ENCODE peak calls at places on chromosome 3, in five cellular contexts. S is stimulated activated naive CD4-positive, alpha-beta T cell treated with Interleukin-2 at 50 U/mL for 16 hours; J is mesothelial cell of epicardium; G is HEK293T; O is PC-9. Y is an unnamed sample.

GRCh38 chr3:56157693-56158092 is 310.6 kb downstream of the ERC2 start:
- DNase-seq in S (no peak), J (no peak), G (no peak), O (peak), Y (no peak)

GRCh38 chr3:18556503-18556902 is 131.4 kb upstream of the SATB1 start:
- DNase-seq in S (peak), J (no peak), G (no peak), O (no peak), Y (no peak)

GRCh38 chr3:187709155-187709554 is 6.8 kb upstream of the RTP2 start:
- DNase-seq in S (no peak), J (no peak), G (peak), O (no peak), Y (no peak)

GRCh38 chr3:58529516-58530353 is 7.3 kb downstream of the ACOX2 start:
- DNase-seq in S (no peak), J (no peak), G (peak), O (no peak), Y (peak)

GRCh38 chr3:153244961-153245360 is 82.9 kb downstream of the RAP2B start:
- DNase-seq in S (no peak), J (no peak), G (no peak), O (no peak), Y (no peak)

GRCh38 chr3:23810342-23811116 is 4.8 kb downstream of the UBE2E1 start:
- DNase-seq in S (peak), J (peak), G (peak), O (no peak), Y (peak)

GRCh38 chr3:66038384-66038725 is 363 bp downstream of the MAGI1 start:
- DNase-seq in S (no peak), J (no peak), G (no peak), O (no peak), Y (peak)

GRCh38 chr3:177441813-177442646 is 244.7 kb upstream of the TBL1XR1 start:
- DNase-seq in S (no peak), J (no peak), G (no peak), O (no peak), Y (peak)

GRCh38 chr3:193883551-193883950 is 252.4 kb upstream of the HES1 start:
- DNase-seq in S (no peak), J (no peak), G (no peak), O (peak), Y (no peak)

GRCh38 chr3:150222190-150222548 is 185.9 kb upstream of the TSC22D2 start:
- DNase-seq in S (no peak), J (no peak), G (no peak), O (no peak), Y (no peak)

GRCh38 chr3:167736264-167736787 is 805 bp downstream of the SERPINI1 start:
- DNase-seq in S (no peak), J (no peak), G (no peak), O (no peak), Y (no peak)

GRCh38 chr3:71066849-71067261 is 516.7 kb downstream of the FOXP1 start:
- DNase-seq in S (peak), J (no peak), G (no peak), O (no peak), Y (no peak)

GRCh38 chr3:174955513-174956001 is 96.4 kb downstream of the NAALADL2 start:
- DNase-seq in S (no peak), J (no peak), G (no peak), O (peak), Y (no peak)

GRCh38 chr3:15277861-15278260 is 54.5 kb downstream of the SH3BP5 start:
- DNase-seq in S (no peak), J (no peak), G (no peak), O (no peak), Y (no peak)

GRCh38 chr3:156725706-156726105 is 51.3 kb downstream of the TIPARP start:
- DNase-seq in S (no peak), J (no peak), G (no peak), O (peak), Y (no peak)

GRCh38 chr3:150312018-150312657 is 96.0 kb upstream of the TSC22D2 start:
- DNase-seq in S (no peak), J (no peak), G (no peak), O (no peak), Y (no peak)

GRCh38 chr3:175713263-175713662 is 854.1 kb downstream of the NAALADL2 start:
- DNase-seq in S (no peak), J (no peak), G (no peak), O (no peak), Y (no peak)

GRCh38 chr3:133595341-133595740 is 21.9 kb downstream of the CDV3 start:
- DNase-seq in S (peak), J (no peak), G (no peak), O (no peak), Y (peak)

GRCh38 chr3:153052096-153052460 is 109.9 kb upstream of the RAP2B start:
- DNase-seq in S (no peak), J (no peak), G (no peak), O (peak), Y (no peak)

Y was measured in GM10248.